ENCODE peak calls at places on chromosomes 3 and 15, in eight cellular contexts. One of them, this sample, is unnamed.

GRCh38 chr3:32026583-32026982 is 45.0 kb downstream of the ZNF860 start:
- DNase-seq in A549: no peak
- DNase-seq in AG09309: no peak
- DNase-seq in endothelial cell of umbilical vein: no peak
- DNase-seq in GM12864: no peak
- DNase-seq in neural progenitor cell: no peak
- DNase-seq in choroid plexus epithelial cell: no peak
- DNase-seq in SK-N-SH: no peak
- DNase-seq in this sample: no peak

GRCh38 chr3:10515396-10515795 is 10.0 kb upstream of the ATP2B2 start:
- DNase-seq in neural progenitor cell: no peak
- DNase-seq in GM12864: no peak
- DNase-seq in AG09309: no peak
- DNase-seq in choroid plexus epithelial cell: no peak
- DNase-seq in SK-N-SH: no peak
- DNase-seq in A549: no peak
- DNase-seq in endothelial cell of umbilical vein: no peak
- DNase-seq in this sample: no peak

GRCh38 chr3:122100591-122101491 is 45.7 kb downstream of the CD86 start:
- DNase-seq in neural progenitor cell: no peak
- DNase-seq in endothelial cell of umbilical vein: no peak
- DNase-seq in SK-N-SH: no peak
- DNase-seq in GM12864: peak; percentile 79
- DNase-seq in A549: peak; percentile 30
- DNase-seq in choroid plexus epithelial cell: peak; percentile 8
- DNase-seq in AG09309: no peak
- DNase-seq in this sample: no peak

GRCh38 chr3:133699903-133700302 is 38.2 kb upstream of the TOPBP1 start:
- DNase-seq in choroid plexus epithelial cell: no peak
- DNase-seq in GM12864: no peak
- DNase-seq in AG09309: no peak
- DNase-seq in SK-N-SH: no peak
- DNase-seq in A549: no peak
- DNase-seq in endothelial cell of umbilical vein: no peak
- DNase-seq in neural progenitor cell: no peak
- DNase-seq in this sample: no peak

GRCh38 chr3:87900061-87900460 is 158.7 kb downstream of the CGGBP1 start:
- DNase-seq in GM12864: no peak
- DNase-seq in neural progenitor cell: peak; percentile 12
- DNase-seq in SK-N-SH: peak; percentile 1
- DNase-seq in AG09309: no peak
- DNase-seq in endothelial cell of umbilical vein: peak; percentile 8
- DNase-seq in A549: no peak
- DNase-seq in choroid plexus epithelial cell: peak; percentile 22
- DNase-seq in this sample: no peak

GRCh38 chr3:39065197-39065596 is 13.4 kb downstream of the WDR48 start:
- DNase-seq in A549: peak; percentile 51
- DNase-seq in choroid plexus epithelial cell: peak; percentile 77
- DNase-seq in neural progenitor cell: peak; percentile 69
- DNase-seq in SK-N-SH: peak; percentile 41
- DNase-seq in GM12864: no peak
- DNase-seq in AG09309: no peak
- DNase-seq in endothelial cell of umbilical vein: peak; percentile 29
- DNase-seq in this sample: no peak

GRCh38 chr15:85141601-85142185 is 160.0 kb downstream of the PDE8A start:
- DNase-seq in SK-N-SH: no peak
- DNase-seq in GM12864: no peak
- DNase-seq in A549: no peak
- DNase-seq in neural progenitor cell: no peak
- DNase-seq in AG09309: no peak
- DNase-seq in endothelial cell of umbilical vein: peak; percentile 12
- DNase-seq in choroid plexus epithelial cell: no peak
- DNase-seq in this sample: no peak

GRCh38 chr3:128413003-128413370 is 53.7 kb downstream of the DNAJB8 start:
- DNase-seq in A549: no peak
- DNase-seq in GM12864: no peak
- DNase-seq in AG09309: no peak
- DNase-seq in neural progenitor cell: peak; percentile 41
- DNase-seq in SK-N-SH: no peak
- DNase-seq in choroid plexus epithelial cell: no peak
- DNase-seq in endothelial cell of umbilical vein: no peak
- DNase-seq in this sample: no peak

GRCh38 chr3:9744162-9744561 is 5.6 kb upstream of the OGG1 start:
- DNase-seq in endothelial cell of umbilical vein: no peak
- DNase-seq in AG09309: no peak
- DNase-seq in GM12864: no peak
- DNase-seq in choroid plexus epithelial cell: no peak
- DNase-seq in neural progenitor cell: no peak
- DNase-seq in A549: no peak
- DNase-seq in SK-N-SH: no peak
- DNase-seq in this sample: no peak

GRCh38 chr15:71133734-71134464 is 18.6 kb downstream of the THSD4 start:
- DNase-seq in GM12864: no peak
- DNase-seq in AG09309: no peak
- DNase-seq in endothelial cell of umbilical vein: no peak
- DNase-seq in neural progenitor cell: no peak
- DNase-seq in choroid plexus epithelial cell: no peak
- DNase-seq in A549: no peak
- DNase-seq in SK-N-SH: no peak
- DNase-seq in this sample: no peak

GRCh38 chr3:182331356-182331755 is 461.9 kb upstream of the ATP11B start:
- DNase-seq in GM12864: no peak
- DNase-seq in endothelial cell of umbilical vein: no peak
- DNase-seq in AG09309: no peak
- DNase-seq in neural progenitor cell: no peak
- DNase-seq in A549: no peak
- DNase-seq in SK-N-SH: no peak
- DNase-seq in choroid plexus epithelial cell: no peak
- DNase-seq in this sample: no peak

GRCh38 chr3:16104161-16104560 is 70.3 kb upstream of the GALNT15 start:
- DNase-seq in AG09309: no peak
- DNase-seq in endothelial cell of umbilical vein: no peak
- DNase-seq in SK-N-SH: no peak
- DNase-seq in A549: no peak
- DNase-seq in neural progenitor cell: no peak
- DNase-seq in choroid plexus epithelial cell: no peak
- DNase-seq in GM12864: no peak
- DNase-seq in this sample: no peak

GRCh38 chr15:62495670-62496328 is 330.7 kb upstream of the C2CD4B start:
- DNase-seq in GM12864: no peak
- DNase-seq in choroid plexus epithelial cell: peak; percentile 71
- DNase-seq in neural progenitor cell: no peak
- DNase-seq in AG09309: peak; percentile 89
- DNase-seq in SK-N-SH: peak; percentile 49
- DNase-seq in endothelial cell of umbilical vein: no peak
- DNase-seq in A549: no peak
- DNase-seq in this sample: peak; percentile 61

GRCh38 chr3:128009952-128010846 is 42.0 kb upstream of the SEC61A1 start:
- DNase-seq in A549: peak; percentile 14
- DNase-seq in GM12864: no peak
- DNase-seq in SK-N-SH: no peak
- DNase-seq in endothelial cell of umbilical vein: no peak
- DNase-seq in neural progenitor cell: no peak
- DNase-seq in choroid plexus epithelial cell: peak; percentile 53
- DNase-seq in AG09309: peak; percentile 87
- DNase-seq in this sample: peak; percentile 84

GRCh38 chr3:133988631-133989161 is 41.0 kb downstream of the SLCO2A1 start:
- DNase-seq in endothelial cell of umbilical vein: no peak
- DNase-seq in SK-N-SH: no peak
- DNase-seq in AG09309: no peak
- DNase-seq in GM12864: no peak
- DNase-seq in choroid plexus epithelial cell: no peak
- DNase-seq in A549: no peak
- DNase-seq in neural progenitor cell: peak; percentile 45
- DNase-seq in this sample: no peak

GRCh38 chr3:25856902-25857518 is 67.1 kb downstream of the OXSM start:
- DNase-seq in choroid plexus epithelial cell: peak; percentile 78
- DNase-seq in A549: peak; percentile 48
- DNase-seq in endothelial cell of umbilical vein: peak; percentile 43
- DNase-seq in AG09309: peak; percentile 23
- DNase-seq in SK-N-SH: peak; percentile 59
- DNase-seq in GM12864: no peak
- DNase-seq in neural progenitor cell: peak; percentile 46
- DNase-seq in this sample: peak; percentile 12

GRCh38 chr3:50122661-50123391 is 32.3 kb upstream of the SEMA3F start:
- DNase-seq in A549: no peak
- DNase-seq in choroid plexus epithelial cell: no peak
- DNase-seq in neural progenitor cell: no peak
- DNase-seq in endothelial cell of umbilical vein: no peak
- DNase-seq in AG09309: no peak
- DNase-seq in SK-N-SH: peak; percentile 43
- DNase-seq in GM12864: no peak
- DNase-seq in this sample: no peak

GRCh38 chr3:50121416-50122032 is 32.8 kb downstream of the RBM5 start:
- DNase-seq in SK-N-SH: peak; percentile 89
- DNase-seq in endothelial cell of umbilical vein: peak; percentile 80
- DNase-seq in GM12864: peak; percentile 37
- DNase-seq in AG09309: peak; percentile 20
- DNase-seq in neural progenitor cell: peak; percentile 85
- DNase-seq in A549: peak; percentile 77
- DNase-seq in choroid plexus epithelial cell: peak; percentile 87
- DNase-seq in this sample: peak; percentile 55

GRCh38 chr3:50123394-50124361 is 31.4 kb upstream of the SEMA3F start:
- DNase-seq in neural progenitor cell: no peak
- DNase-seq in endothelial cell of umbilical vein: no peak
- DNase-seq in SK-N-SH: peak; percentile 65
- DNase-seq in choroid plexus epithelial cell: no peak
- DNase-seq in GM12864: no peak
- DNase-seq in A549: no peak
- DNase-seq in AG09309: no peak
- DNase-seq in this sample: no peak

GRCh38 chr3:50120364-50121095 is 31.8 kb downstream of the RBM5 start:
- DNase-seq in AG09309: no peak
- DNase-seq in GM12864: no peak
- DNase-seq in choroid plexus epithelial cell: no peak
- DNase-seq in neural progenitor cell: no peak
- DNase-seq in A549: no peak
- DNase-seq in SK-N-SH: no peak
- DNase-seq in endothelial cell of umbilical vein: no peak
- DNase-seq in this sample: no peak

GRCh38 chr3:50122071-50122470 is 33.1 kb upstream of the SEMA3F start:
- DNase-seq in A549: no peak
- DNase-seq in AG09309: no peak
- DNase-seq in neural progenitor cell: no peak
- DNase-seq in choroid plexus epithelial cell: peak; percentile 43
- DNase-seq in SK-N-SH: no peak
- DNase-seq in GM12864: no peak
- DNase-seq in endothelial cell of umbilical vein: no peak
- DNase-seq in this sample: no peak
- TF ChIP-seq CTCF in A549: no peak
- TF ChIP-seq CTCF in AG09309: peak; percentile 7
- TF ChIP-seq CTCF in neural progenitor cell: no peak
- TF ChIP-seq CTCF in choroid plexus epithelial cell: peak; percentile 24
- TF ChIP-seq CTCF in SK-N-SH: no peak
- TF ChIP-seq CTCF in GM12864: no peak
- TF ChIP-seq CTCF in endothelial cell of umbilical vein: no peak
- TF ChIP-seq CTCF in this sample: peak; percentile 19

GRCh38 chr15:88664151-88664778 is 25.4 kb downstream of the ISG20 start:
- DNase-seq in GM12864: no peak
- DNase-seq in A549: no peak
- DNase-seq in choroid plexus epithelial cell: peak; percentile 28
- DNase-seq in AG09309: no peak
- DNase-seq in endothelial cell of umbilical vein: peak; percentile 34
- DNase-seq in SK-N-SH: no peak
- DNase-seq in neural progenitor cell: no peak
- DNase-seq in this sample: no peak
- TF ChIP-seq CTCF in GM12864: peak; percentile 53
- TF ChIP-seq CTCF in A549: peak; percentile 27
- TF ChIP-seq CTCF in choroid plexus epithelial cell: peak; percentile 24
- TF ChIP-seq CTCF in AG09309: peak; percentile 9
- TF ChIP-seq CTCF in endothelial cell of umbilical vein: no peak
- TF ChIP-seq CTCF in SK-N-SH: no peak
- TF ChIP-seq CTCF in neural progenitor cell: peak; percentile 18
- TF ChIP-seq CTCF in this sample: no peak

GRCh38 chr3:185216587-185216918 is 37.3 kb downstream of the EHHADH start:
- DNase-seq in AG09309: no peak
- DNase-seq in A549: no peak
- DNase-seq in SK-N-SH: no peak
- DNase-seq in endothelial cell of umbilical vein: peak; percentile 51
- DNase-seq in GM12864: no peak
- DNase-seq in neural progenitor cell: no peak
- DNase-seq in choroid plexus epithelial cell: peak; percentile 19
- DNase-seq in this sample: no peak

GRCh38 chr3:185210621-185211157 is 43.2 kb downstream of the EHHADH start:
- DNase-seq in AG09309: no peak
- DNase-seq in A549: no peak
- DNase-seq in SK-N-SH: peak; percentile 49
- DNase-seq in neural progenitor cell: peak; percentile 39
- DNase-seq in choroid plexus epithelial cell: no peak
- DNase-seq in GM12864: no peak
- DNase-seq in endothelial cell of umbilical vein: no peak
- DNase-seq in this sample: no peak

GRCh38 chr3:185221203-185221602 is 32.6 kb downstream of the EHHADH start:
- DNase-seq in A549: no peak
- DNase-seq in choroid plexus epithelial cell: no peak
- DNase-seq in GM12864: no peak
- DNase-seq in endothelial cell of umbilical vein: no peak
- DNase-seq in AG09309: no peak
- DNase-seq in neural progenitor cell: no peak
- DNase-seq in SK-N-SH: no peak
- DNase-seq in this sample: no peak

DNA sequence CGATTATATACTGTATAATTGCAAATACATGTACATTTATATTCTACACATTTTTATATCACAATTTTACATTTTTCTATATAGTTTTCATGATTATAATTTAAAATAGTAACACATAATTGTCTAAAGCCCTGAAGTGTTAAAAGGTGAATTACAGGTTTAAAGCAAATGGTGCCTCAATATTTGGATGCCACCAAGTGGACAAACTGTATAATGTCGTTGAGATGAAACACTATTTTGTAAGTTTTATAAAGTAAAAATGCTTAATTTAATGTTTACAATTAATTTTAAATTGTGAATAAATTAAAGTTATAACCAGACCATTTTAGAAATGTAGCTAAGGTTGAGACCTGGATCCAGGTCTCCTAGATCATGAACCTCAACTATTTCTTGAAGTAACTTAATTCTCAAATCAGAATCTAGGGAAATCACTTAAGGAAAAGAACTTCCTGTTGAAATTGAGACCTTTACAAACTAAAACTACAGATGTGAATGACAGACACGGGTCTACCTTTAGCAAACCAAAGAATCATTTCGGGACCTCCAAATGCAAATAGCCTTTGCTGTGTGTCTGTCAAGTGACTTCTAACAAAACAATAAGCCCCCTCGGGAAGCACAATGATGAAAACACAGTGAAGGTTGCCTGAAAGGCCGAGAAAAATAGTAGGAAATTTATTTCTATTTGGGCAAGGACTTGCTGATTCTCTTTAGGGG is 37.8 kb downstream of the EHHADH start:
- DNase-seq in GM12864: no peak
- DNase-seq in choroid plexus epithelial cell: peak; percentile 57
- DNase-seq in A549: peak; percentile 14
- DNase-seq in neural progenitor cell: no peak
- DNase-seq in endothelial cell of umbilical vein: peak; percentile 55
- DNase-seq in AG09309: no peak
- DNase-seq in SK-N-SH: peak; percentile 22
- DNase-seq in this sample: no peak
- TF ChIP-seq CTCF in GM12864: peak; percentile 45
- TF ChIP-seq CTCF in choroid plexus epithelial cell: peak; percentile 62
- TF ChIP-seq CTCF in A549: peak; percentile 57
- TF ChIP-seq CTCF in neural progenitor cell: peak; percentile 66
- TF ChIP-seq CTCF in endothelial cell of umbilical vein: peak; percentile 19
- TF ChIP-seq CTCF in AG09309: peak; percentile 23
- TF ChIP-seq CTCF in SK-N-SH: peak; percentile 64
- TF ChIP-seq CTCF in this sample: peak; percentile 51

GRCh38 chr3:65758438-65758837 is 280.3 kb downstream of the MAGI1 start:
- DNase-seq in endothelial cell of umbilical vein: no peak
- DNase-seq in GM12864: no peak
- DNase-seq in A549: no peak
- DNase-seq in choroid plexus epithelial cell: no peak
- DNase-seq in AG09309: no peak
- DNase-seq in SK-N-SH: no peak
- DNase-seq in neural progenitor cell: no peak
- DNase-seq in this sample: no peak
- TF ChIP-seq CTCF in endothelial cell of umbilical vein: no peak
- TF ChIP-seq CTCF in GM12864: no peak
- TF ChIP-seq CTCF in A549: no peak
- TF ChIP-seq CTCF in choroid plexus epithelial cell: no peak
- TF ChIP-seq CTCF in AG09309: no peak
- TF ChIP-seq CTCF in SK-N-SH: no peak
- TF ChIP-seq CTCF in neural progenitor cell: no peak
- TF ChIP-seq CTCF in this sample: no peak